ENCODE peak calls at places on chromosomes 2 and 18, in seven cellular contexts. F is heart left ventricle; H is uterus; C is H9; X is CD8-positive, alpha-beta memory T cell; N is right cardiac atrium; A is left ventricle myocardium inferior. Q is an unnamed sample.
A peak's percentile ranks its signal among the peaks of the same experiment; 100 is the strongest.

GRCh38 chr2:102520009-102520408 is 47.0 kb downstream of the SLC9A4 start:
- DNase-seq in X (no peak), F (no peak), C (peak; percentile 47), A (no peak), N (no peak), H (no peak), Q (no peak)

GRCh38 chr2:217643814-217644301 is 358.9 kb downstream of the TNS1 start:
- DNase-seq in X (no peak), A (no peak), C (no peak), N (no peak), F (no peak), H (no peak), Q (no peak)

GRCh38 chr2:52613064-52613463 is 1154.5 kb upstream of the CHAC2 start:
- DNase-seq in F (no peak), N (no peak), A (no peak), X (no peak), C (peak; percentile 36), H (no peak), Q (no peak)

GRCh38 chr18:50009772-50010171 is 185.2 kb downstream of the MYO5B start:
- DNase-seq in H (no peak), N (no peak), C (peak; percentile 67), A (no peak), X (peak; percentile 6), F (peak; percentile 37), Q (peak; percentile 14)

GRCh38 chr2:40103590-40103989 is 324.5 kb upstream of the THUMPD2 start:
- DNase-seq in F (no peak), A (no peak), X (no peak), C (no peak), N (no peak), H (no peak), Q (peak; percentile 40)

GRCh38 chr18:55833543-55833942 is 245.6 kb upstream of the TCF4 start:
- DNase-seq in N (no peak), C (no peak), A (no peak), F (no peak), H (no peak), X (no peak), Q (peak; percentile 81)

GRCh38 chr2:199973703-199974102 is 18.3 kb downstream of the MAIP1 start:
- DNase-seq in N (no peak), X (no peak), A (no peak), C (no peak), F (no peak), H (no peak), Q (no peak)

GRCh38 chr2:12507295-12507694 is 209.4 kb upstream of the TRIB2 start:
- DNase-seq in H (no peak), X (peak; percentile 26), F (no peak), A (no peak), N (no peak), C (no peak), Q (peak; percentile 94)

GRCh38 chr2:54878182-54878581 is 154.7 kb downstream of the EML6 start:
- DNase-seq in X (no peak), C (no peak), A (no peak), N (no peak), F (no peak), H (no peak), Q (no peak)

GRCh38 chr18:25979358-25979727 is 111.1 kb downstream of the SS18 start:
- DNase-seq in X (no peak), F (no peak), N (no peak), C (no peak), H (no peak), A (no peak), Q (no peak)

GRCh38 chr2:182911813-182912517 is 45.5 kb upstream of the FRZB start:
- DNase-seq in F (no peak), X (no peak), N (no peak), H (no peak), A (no peak), C (no peak), Q (no peak)

GRCh38 chr18:36532394-36532793 is 234.9 kb downstream of the FHOD3 start:
- DNase-seq in A (no peak), H (no peak), X (no peak), F (no peak), C (no peak), N (no peak), Q (peak; percentile 36)

GRCh38 chr18:6661692-6662415 is 67.7 kb upstream of the ARHGAP28 start:
- DNase-seq in H (no peak), A (no peak), N (no peak), F (no peak), X (no peak), C (no peak), Q (no peak)

GRCh38 chr2:40421643-40422297 is 30.1 kb downstream of the SLC8A1 start:
- DNase-seq in C (no peak), N (no peak), X (no peak), H (no peak), F (peak; percentile 36), A (no peak), Q (peak; percentile 54)

GRCh38 chr2:161576421-161576820 is 47.8 kb upstream of the SLC4A10 start:
- DNase-seq in F (no peak), N (no peak), A (no peak), C (peak; percentile 87), X (no peak), H (no peak), Q (no peak)

GRCh38 chr2:223465793-223466192 is 136.4 kb downstream of the SCG2 start:
- DNase-seq in H (peak; percentile 82), C (no peak), N (peak; percentile 85), F (peak; percentile 82), A (peak; percentile 76), X (no peak), Q (peak; percentile 93)

GRCh38 chr18:21179590-21180220 is 62.3 kb upstream of the GREB1L start:
- DNase-seq in C (peak; percentile 57), X (peak; percentile 24), A (no peak), N (peak; percentile 36), H (peak; percentile 37), F (peak; percentile 48), Q (peak; percentile 11)

GRCh38 chr18:77136076-77136718 is 3.6 kb upstream of the MBP start:
- DNase-seq in H (no peak), A (no peak), C (no peak), N (no peak), X (no peak), F (no peak), Q (no peak)

GRCh38 chr2:24830351-24830750 is 37.1 kb downstream of the CENPO start:
- DNase-seq in C (no peak), X (no peak), H (no peak), N (no peak), F (no peak), A (no peak), Q (no peak)

GRCh38 chr2:154623819-154624218 is 74.7 kb upstream of the KCNJ3 start:
- DNase-seq in C (peak; percentile 37), H (no peak), X (no peak), A (no peak), F (no peak), N (no peak), Q (peak; percentile 4)

GRCh38 chr2:184683923-184684322 is 85.6 kb downstream of the ZNF804A start:
- DNase-seq in C (no peak), A (no peak), F (no peak), X (no peak), N (no peak), H (no peak), Q (no peak)

GRCh38 chr18:5068856-5069255 is 128.2 kb downstream of the AKAIN1 start:
- DNase-seq in C (no peak), H (no peak), A (no peak), X (no peak), N (no peak), F (no peak), Q (no peak)

GRCh38 chr2:143841935-143842334 is 678.0 kb downstream of the ZEB2 start:
- DNase-seq in F (no peak), A (no peak), N (no peak), H (no peak), X (no peak), C (no peak), Q (no peak)

GRCh38 chr2:33104726-33105125 is 158.0 kb downstream of the LTBP1 start:
- DNase-seq in H (no peak), F (no peak), N (no peak), A (no peak), C (no peak), X (no peak), Q (peak; percentile 50)

GRCh38 chr2:72892506-72893173 is 5.4 kb downstream of the SPR start:
- DNase-seq in A (peak; percentile 64), H (peak; percentile 49), X (peak; percentile 34), F (peak; percentile 79), C (peak; percentile 81), N (peak; percentile 70), Q (peak; percentile 79)

GRCh38 chr2:215207041-215207440 is 68.6 kb upstream of the ABCA12 start:
- DNase-seq in X (no peak), H (no peak), F (no peak), A (no peak), N (no peak), C (no peak), Q (no peak)
- H3K9me3 ChIP-seq in X (no peaks in the 10 kb centered on the region), H (no peaks in the 10 kb centered on the region), F (peaks cover 17% of the 10 kb centered on the region), A (peaks cover 38% of the 10 kb centered on the region), N (no peaks in the 10 kb centered on the region), C (peaks cover 8% of the 10 kb centered on the region), Q (peaks cover 4% of the 10 kb centered on the region)

GRCh38 chr18:62735387-62735786 is 20.0 kb downstream of the PHLPP1 start:
- DNase-seq in H (no peak), C (no peak), A (no peak), N (no peak), F (no peak), X (no peak), Q (no peak)
- H3K9me3 ChIP-seq in H (no peaks in the 10 kb centered on the region), C (no peaks in the 10 kb centered on the region), A (peaks cover 18% of the 10 kb centered on the region), N (no peaks in the 10 kb centered on the region), F (peaks cover 8% of the 10 kb centered on the region), X (no peaks in the 10 kb centered on the region), Q (peaks cover 6% of the 10 kb centered on the region)

GRCh38 chr2:86499326-86499725 is 58.2 kb downstream of the KDM3A start:
- DNase-seq in F (no peak), C (no peak), X (no peak), H (no peak), A (no peak), N (no peak), Q (no peak)
- H3K9me3 ChIP-seq in F (peaks cover 17% of the 10 kb centered on the region), C (peaks cover 17% of the 10 kb centered on the region), X (peaks cover 4% of the 10 kb centered on the region), H (no peaks in the 10 kb centered on the region), A (peaks cover 10% of the 10 kb centered on the region), N (no peaks in the 10 kb centered on the region), Q (peaks cover 3% of the 10 kb centered on the region)

DNA sequence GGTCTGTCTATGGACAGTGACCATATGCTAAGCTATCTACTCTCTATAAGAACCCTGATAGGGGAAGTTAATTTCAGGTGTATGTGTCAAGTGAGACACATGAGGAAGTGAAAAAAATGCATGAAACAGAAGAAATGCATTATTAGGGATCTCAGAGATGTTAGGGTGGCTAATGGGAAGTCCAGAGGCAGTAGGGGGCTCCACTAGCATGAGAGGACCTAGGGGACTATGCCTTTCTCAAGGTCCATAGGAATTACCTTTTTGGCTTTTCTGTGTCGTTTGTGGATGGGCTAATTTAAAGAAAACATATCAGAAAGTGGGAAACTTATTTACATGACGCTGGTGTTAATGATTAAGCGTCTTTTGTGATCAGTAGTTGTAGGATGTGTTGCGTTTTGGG is 1653.2 kb downstream of the DPP10 start:
- DNase-seq in X (no peak), F (no peak), C (no peak), N (no peak), H (no peak), A (no peak), Q (no peak)
- H3K9me3 ChIP-seq in X (no peaks in the 10 kb centered on the region), F (peaks cover 21% of the 10 kb centered on the region), C (no peaks in the 10 kb centered on the region), N (no peaks in the 10 kb centered on the region), H (no peaks in the 10 kb centered on the region), A (peaks cover 11% of the 10 kb centered on the region), Q (no peaks in the 10 kb centered on the region)

Q was measured in MG63.